ENCODE peak calls at places on chromosomes 16 and 17, in five cellular contexts. H, C, I, V and U are unnamed samples.
A peak's percentile ranks its signal among the peaks of the same experiment; 100 is the strongest.

GRCh38 chr16:25832288-25832687 is 140.5 kb downstream of the HS3ST4 start:
- DNase-seq in C (no peak), H (no peak), I (no peak), V (no peak), U (no peak)

GRCh38 chr17:46039592-46040186 is 40.6 kb downstream of the STH start:
- DNase-seq in V (no peak), H (no peak), I (no peak), C (no peak), U (peak; percentile 44)

GRCh38 chr16:30032083-30032819 is 1.2 kb upstream of the TLCD3B start:
- DNase-seq in C (peak; percentile 49), H (no peak), I (no peak), V (no peak), U (no peak)

GRCh38 chr16:4384497-4384896 is 12.8 kb downstream of the VASN start:
- DNase-seq in I (no peak), V (no peak), C (no peak), H (peak; percentile 83), U (no peak)

GRCh38 chr17:38917259-38917658 is 8.2 kb upstream of the LASP1NB start:
- DNase-seq in C (no peak), H (no peak), V (no peak), I (no peak), U (no peak)

GRCh38 chr17:60353773-60354172 is 38.2 kb downstream of the USP32 start:
- DNase-seq in I (no peak), C (no peak), V (no peak), H (no peak), U (no peak)

GRCh38 chr16:73068546-73069401 is 20.8 kb upstream of the ZFHX3 start:
- DNase-seq in H (peak; percentile 96), C (no peak), I (peak; percentile 92), V (peak; percentile 81), U (peak; percentile 57)

GRCh38 chr17:27076814-27077213 is 217.1 kb upstream of the WSB1 start:
- DNase-seq in I (no peak), C (no peak), V (no peak), H (no peak), U (no peak)

GRCh38 chr16:21666772-21667171 is 3.0 kb downstream of the OTOA start:
- DNase-seq in C (no peak), I (no peak), H (no peak), V (no peak), U (no peak)

GRCh38 chr17:81163703-81164413 is 1.4 kb upstream of the PVALEF start:
- DNase-seq in I (no peak), V (no peak), H (no peak), C (no peak), U (no peak)

GRCh38 chr17:81161972-81162371 is 3.3 kb upstream of the PVALEF start:
- DNase-seq in V (no peak), H (no peak), C (no peak), I (no peak), U (no peak)

GRCh38 chr17:81163051-81163695 is 2.1 kb upstream of the PVALEF start:
- DNase-seq in H (no peak), I (no peak), V (no peak), C (no peak), U (no peak)

GRCh38 chr17:81161536-81161935 is 3.8 kb upstream of the PVALEF start:
- DNase-seq in C (no peak), I (no peak), H (no peak), V (no peak), U (no peak)

GRCh38 chr17:81162491-81162890 is 2.8 kb upstream of the PVALEF start:
- DNase-seq in H (no peak), I (no peak), V (no peak), C (no peak), U (no peak)
- H3K4me3 ChIP-seq in H (no peak overlapping the region), I (no peak overlapping the region), V (no peak overlapping the region), C (no peak overlapping the region), U (no peak overlapping the region)

GRCh38 chr16:57956924-57957323 is 14.0 kb downstream of the CNGB1 start:
- DNase-seq in H (no peak), C (no peak), I (no peak), V (no peak), U (no peak)

GRCh38 chr16:57953857-57954256 is 17.1 kb downstream of the CNGB1 start:
- DNase-seq in H (no peak), V (no peak), I (no peak), C (no peak), U (no peak)

GRCh38 chr16:57957396-57958392 is 13.2 kb downstream of the CNGB1 start:
- DNase-seq in C (no peak), H (no peak), V (no peak), I (no peak), U (no peak)

GRCh38 chr16:57956270-57956808 is 14.6 kb downstream of the CNGB1 start:
- DNase-seq in H (no peak), I (no peak), V (no peak), C (no peak), U (no peak)

DNA sequence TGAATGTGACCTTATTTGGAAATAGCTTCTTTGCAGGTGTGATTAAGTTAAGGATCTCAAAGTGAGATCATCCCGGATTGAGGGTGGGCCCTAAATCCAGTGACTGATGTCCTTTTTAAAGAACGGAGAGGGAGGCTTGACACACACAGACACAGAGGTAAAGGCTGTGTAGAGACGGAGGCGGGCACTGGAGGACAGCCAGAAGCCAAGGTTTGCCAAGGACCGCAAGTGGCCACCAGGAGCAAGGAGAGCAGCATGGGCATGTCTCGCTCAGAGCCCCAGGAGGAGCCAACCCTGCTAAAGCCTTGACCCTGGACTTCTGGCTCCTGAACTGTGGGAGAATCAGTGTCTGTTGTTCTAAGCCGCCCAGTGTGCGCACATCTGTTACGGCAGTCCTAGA is 15.4 kb downstream of the CNGB1 start:
- DNase-seq in C (no peak), I (no peak), H (no peak), V (peak; percentile 61), U (no peak)
- H3K4me3 ChIP-seq in C (no peak overlapping the region), I (no peak overlapping the region), H (no peak overlapping the region), V (no peak overlapping the region), U (no peak overlapping the region)

GRCh38 chr16:70746708-70747424 is 54.1 kb downstream of the VAC14 start:
- DNase-seq in C (no peak), I (peak; percentile 58), H (peak; percentile 91), V (peak; percentile 88), U (peak; percentile 79)
- H3K4me3 ChIP-seq in C (no peak overlapping the region), I (no peak overlapping the region), H (no peak overlapping the region), V (no peak overlapping the region), U (no peak overlapping the region)

GRCh38 chr16:85751665-85752501 is 987 bp upstream of the C16orf74 start:
- DNase-seq in C (no peak), I (no peak), H (no peak), V (no peak), U (no peak)

GRCh38 chr16:85746431-85747227 is 4.3 kb downstream of the C16orf74 start:
- DNase-seq in V (no peak), I (no peak), C (no peak), H (no peak), U (no peak)

GRCh38 chr16:85750827-85751641 is at the start of gene C16orf74:
- DNase-seq in V (no peak), C (no peak), H (no peak), I (no peak), U (peak; percentile 62)

GRCh38 chr16:85750021-85750826 is 672 bp downstream of the C16orf74 start:
- DNase-seq in H (no peak), C (no peak), V (no peak), I (no peak), U (peak; percentile 22)

GRCh38 chr16:85749686-85750020 is 1.2 kb downstream of the C16orf74 start:
- DNase-seq in V (no peak), H (no peak), C (no peak), I (no peak), U (no peak)
- H3K4me3 ChIP-seq in V (no peak overlapping the region), H (no peak overlapping the region), C (no peak overlapping the region), I (no peak overlapping the region), U (peak overlapping the region; percentile 58)

DNA sequence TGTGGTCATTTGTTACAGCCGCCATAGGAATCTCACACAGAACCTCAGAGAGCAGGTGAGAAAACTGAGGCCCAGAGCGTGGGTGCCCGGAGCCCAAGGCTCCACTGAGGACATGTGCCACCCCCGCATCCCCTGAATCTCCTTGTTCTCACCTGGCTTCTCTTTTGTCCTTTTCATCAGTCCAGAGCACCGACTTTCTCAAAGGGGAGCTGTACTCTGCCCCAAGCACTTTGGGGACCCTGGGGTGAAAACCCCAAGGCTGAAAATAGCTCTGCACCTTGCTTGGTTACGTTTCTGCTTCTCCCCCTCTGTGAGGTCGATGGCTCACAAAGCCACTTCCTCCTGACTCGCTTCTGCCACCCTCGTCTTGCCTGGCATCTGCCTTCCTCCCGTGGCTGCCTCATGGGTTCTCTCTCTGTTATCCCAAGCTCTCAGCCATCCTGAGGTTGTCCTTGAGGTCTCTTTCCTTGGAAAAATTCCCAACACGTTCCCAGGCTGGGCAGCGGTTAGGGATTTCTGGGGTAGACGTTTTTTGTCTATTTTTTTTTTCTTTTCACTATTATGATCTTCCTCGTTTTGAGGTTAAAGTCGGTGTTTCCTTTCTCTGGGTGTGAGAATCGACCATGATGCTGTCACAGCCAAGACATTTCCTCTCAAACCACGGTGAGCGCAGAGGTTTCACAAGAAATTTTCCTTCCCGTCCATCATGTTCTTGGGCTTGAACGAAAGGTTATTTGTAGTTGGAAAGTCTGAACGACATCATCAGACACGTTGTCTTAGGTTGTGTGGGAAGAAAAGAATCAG is 37.2 kb downstream of the IRF8 start:
- DNase-seq in H (no peak), I (no peak), V (no peak), C (peak; percentile 58), U (no peak)
- H3K4me3 ChIP-seq in H (no peak overlapping the region), I (no peak overlapping the region), V (no peak overlapping the region), C (peak overlapping the region; percentile 8), U (no peak overlapping the region)

DNA sequence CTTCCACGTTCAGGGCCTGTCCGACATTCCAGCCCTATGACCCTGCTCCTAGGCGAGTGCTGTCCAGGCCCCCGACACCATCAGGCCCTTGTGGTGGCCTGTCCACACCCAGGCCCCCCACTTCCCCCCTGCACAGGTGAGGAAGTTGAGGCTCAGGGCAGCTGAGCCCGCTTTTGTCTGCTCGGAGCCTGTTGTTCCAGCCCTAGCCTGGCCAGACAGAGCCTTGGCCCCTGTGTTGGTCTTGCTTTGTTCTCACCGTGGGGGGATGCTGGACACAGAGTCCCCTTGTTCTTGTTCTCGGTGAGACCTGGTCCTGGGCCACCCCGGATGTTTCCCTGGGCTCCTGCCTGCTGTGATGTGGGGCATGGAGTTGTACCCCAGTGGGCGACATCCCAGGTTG is 52.1 kb upstream of the ZNF750 start:
- DNase-seq in V (no peak), H (no peak), I (no peak), C (no peak), U (no peak)
- H3K4me3 ChIP-seq in V (no peak overlapping the region), H (no peak overlapping the region), I (no peak overlapping the region), C (no peak overlapping the region), U (no peak overlapping the region)